ENCODE peak calls at places on chromosomes 4 and X, in five cellular contexts. G is suprapubic skin, K is nephron progenitor cell, V is WTC11, B is HFFc6. C is an unnamed sample.

GRCh38 chr4:74408639-74409038 is 36.3 kb upstream of the AREG start:
- DNase-seq in G (no peak), K (no peak), V (no peak), B (peak; percentile 36), C (no peak)

GRCh38 chr4:159178147-159178541 is 75.3 kb downstream of the RAPGEF2 start:
- DNase-seq in G (no peak), K (no peak), V (no peak), B (no peak), C (no peak)

GRCh38 chrX:80432863-80433262 is 12.6 kb downstream of the TENT5D start:
- DNase-seq in G (no peak), K (no peak), V (no peak), B (no peak), C (no peak)

GRCh38 chr4:63556332-63556731 is 852.9 kb downstream of the TECRL start:
- DNase-seq in G (no peak), K (no peak), V (peak; percentile 38), B (no peak), C (no peak)

GRCh38 chrX:42824541-42824940 is 46.6 kb upstream of the PPP1R2C start:
- DNase-seq in G (no peak), K (no peak), V (no peak), B (no peak), C (no peak)

GRCh38 chr4:78061939-78062603 is 4.9 kb downstream of the FRAS1 start:
- DNase-seq in G (no peak), K (no peak), V (no peak), B (no peak), C (no peak)

GRCh38 chr4:70688795-70689231 is 481 bp downstream of the UTP3 start:
- DNase-seq in G (peak; percentile 69), K (peak; percentile 32), V (no peak), B (no peak), C (no peak)

GRCh38 chr4:82797591-82798081 is 960 bp downstream of the SCD5 start:
- DNase-seq in G (no peak), K (peak; percentile 54), V (peak; percentile 25), B (no peak), C (peak; percentile 44)

GRCh38 chrX:151543706-151544105 is 19.8 kb upstream of the PASD1 start:
- DNase-seq in G (no peak), K (no peak), V (no peak), B (no peak), C (no peak)

GRCh38 chrX:37684426-37684825 is 1.2 kb upstream of the XK start:
- DNase-seq in G (no peak), K (no peak), V (no peak), B (no peak), C (no peak)

GRCh38 chr4:1777822-1778641 is 15.1 kb upstream of the FGFR3 start:
- DNase-seq in G (no peak), K (peak; percentile 81), V (peak; percentile 91), B (peak; percentile 56), C (no peak)

GRCh38 chr4:175346381-175346780 is 428.2 kb downstream of the ADAM29 start:
- DNase-seq in G (no peak), K (no peak), V (no peak), B (peak; percentile 23), C (no peak)

GRCh38 chrX:141903400-141904155 is at the start of gene MAGEC1:
- DNase-seq in G (no peak), K (no peak), V (no peak), B (no peak), C (no peak)

GRCh38 chr4:144754562-144755410 is 108.8 kb downstream of the HHIP start:
- DNase-seq in G (no peak), K (no peak), V (peak; percentile 10), B (peak; percentile 36), C (no peak)

GRCh38 chrX:19947612-19948011 is 43.2 kb downstream of the BCLAF3 start:
- DNase-seq in G (no peak), K (no peak), V (no peak), B (no peak), C (no peak)

GRCh38 chr4:55547461-55547770 is 707 bp upstream of the CLOCK start:
- DNase-seq in G (no peak), K (peak; percentile 73), V (peak; percentile 51), B (no peak), C (no peak)

GRCh38 chrX:38803286-38803608 is 2.0 kb downstream of the MID1IP1 start:
- DNase-seq in G (no peak), K (no peak), V (no peak), B (no peak), C (peak; percentile 10)

GRCh38 chrX:29903365-29903764 is 312.0 kb upstream of the MAGEB2 start:
- DNase-seq in G (no peak), K (no peak), V (no peak), B (no peak), C (no peak)

GRCh38 chrX:125131146-125131545 is 188.5 kb upstream of the TEX13C start:
- DNase-seq in G (no peak), K (no peak), V (no peak), B (no peak), C (no peak)

GRCh38 chrX:125137521-125137920 is 182.2 kb upstream of the TEX13C start:
- DNase-seq in G (no peak), K (no peak), V (no peak), B (no peak), C (no peak)

DNA sequence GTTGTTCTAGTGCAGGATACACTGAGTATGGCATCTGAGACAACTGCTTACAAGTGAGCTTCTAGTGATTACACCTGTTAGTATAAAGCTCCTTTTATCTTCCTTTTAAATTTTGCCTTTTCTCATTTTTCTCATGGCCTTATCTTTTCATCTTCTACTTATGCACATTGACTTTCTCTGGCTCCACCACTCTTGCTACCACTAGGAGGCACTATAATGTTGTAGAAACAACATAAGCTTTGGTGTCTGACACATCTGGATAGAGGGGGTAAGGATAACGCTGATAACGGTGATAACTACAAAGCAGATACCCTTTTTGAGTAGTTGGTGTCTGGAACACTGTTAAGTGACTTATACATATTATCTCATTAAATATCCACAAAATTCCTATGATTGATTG is 187.4 kb upstream of the TEX13C start:
- DNase-seq in G (no peak), K (no peak), V (no peak), B (no peak), C (no peak)
- TF ChIP-seq CTCF in G (no peak), K (peak; percentile 56), V (peak; percentile 27), B (peak; percentile 24), C (no peak)

DNA sequence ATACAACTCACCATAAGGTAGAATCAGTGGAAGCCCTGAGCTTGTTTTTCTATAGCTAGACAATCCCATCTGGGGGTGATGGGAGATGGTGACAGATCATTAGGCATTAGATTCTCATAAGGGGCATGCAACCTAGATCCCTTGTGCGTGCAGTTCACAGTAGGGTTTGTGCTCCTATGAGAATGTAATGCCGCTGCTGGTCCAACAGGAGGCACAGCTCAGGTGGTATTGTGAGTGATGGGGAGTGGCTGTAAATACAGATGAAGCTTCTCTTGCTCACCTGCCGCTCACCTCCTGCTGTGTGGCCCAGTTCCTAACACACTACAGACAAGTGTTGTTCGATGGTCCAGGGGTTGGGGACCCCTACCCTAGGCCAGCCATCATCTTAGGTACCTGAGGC is 5.9 kb upstream of the GATB start:
- DNase-seq in G (no peak), K (no peak), V (peak; percentile 14), B (no peak), C (no peak)
- TF ChIP-seq CTCF in G (peak; percentile 5), K (no peak), V (no peak), B (peak; percentile 40), C (no peak)

GRCh38 chr4:53614616-53615015 is 23.3 kb upstream of the LNX1 start:
- DNase-seq in G (no peak), K (no peak), V (no peak), B (no peak), C (no peak)
- TF ChIP-seq CTCF in G (no peak), K (no peak), V (no peak), B (no peak), C (no peak)

GRCh38 chrX:53280316-53280702 is 1.1 kb downstream of the IQSEC2 start:
- DNase-seq in G (no peak), K (no peak), V (no peak), B (no peak), C (no peak)

GRCh38 chrX:53280703-53281320 is 572 bp downstream of the IQSEC2 start:
- DNase-seq in G (no peak), K (no peak), V (no peak), B (peak; percentile 48), C (no peak)

GRCh38 chrX:53282313-53282712 is 929 bp upstream of the IQSEC2 start:
- DNase-seq in G (no peak), K (no peak), V (no peak), B (no peak), C (no peak)

GRCh38 chrX:53281321-53281822 is at the start of gene IQSEC2:
- DNase-seq in G (peak; percentile 92), K (peak; percentile 61), V (peak; percentile 61), B (peak; percentile 63), C (no peak)

DNA sequence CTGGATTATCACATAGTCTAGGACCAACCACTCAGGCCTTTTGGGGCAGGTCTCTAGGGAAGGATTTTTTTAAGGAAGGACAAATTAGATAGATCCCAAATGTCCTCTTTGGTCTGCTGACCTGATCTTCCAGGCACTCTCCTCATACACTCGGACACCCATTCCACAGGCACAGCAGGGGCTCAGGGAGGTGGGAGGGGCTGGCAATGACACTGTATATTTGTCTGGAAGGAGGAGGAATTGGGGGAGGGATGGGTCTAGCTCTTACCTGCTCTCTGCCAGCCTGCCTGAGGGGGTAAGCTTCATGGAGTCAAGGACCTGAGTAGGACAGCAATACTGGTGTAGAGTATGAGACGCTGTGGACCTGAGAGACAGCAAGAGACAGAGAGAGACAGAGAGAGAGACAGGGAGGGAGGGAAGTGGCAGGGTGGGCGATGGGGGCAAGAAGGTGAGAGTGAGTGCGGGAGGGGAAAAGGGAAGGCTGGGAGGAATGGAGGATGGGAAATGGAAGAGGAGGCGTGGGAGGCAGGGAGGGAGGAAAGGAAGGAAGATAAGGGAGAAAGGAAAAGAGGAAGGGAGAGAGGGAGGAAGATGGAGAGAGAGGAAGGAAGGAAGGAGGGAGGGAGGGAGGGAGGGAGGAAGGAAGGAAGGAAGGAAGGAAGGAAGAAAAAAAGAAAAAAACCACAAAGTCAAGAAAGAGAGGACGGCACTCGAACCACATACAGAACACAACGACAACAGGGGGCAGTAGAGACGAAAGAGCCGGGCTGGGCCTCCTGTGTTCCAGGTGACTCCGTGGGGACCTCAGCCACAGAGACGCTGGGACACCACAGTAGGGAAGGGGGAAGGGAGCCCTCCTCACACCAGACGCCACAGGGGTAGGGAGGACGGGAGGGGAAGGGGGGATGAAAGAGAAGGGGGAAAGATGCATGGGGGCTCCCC is 1.8 kb downstream of the IQSEC2 start:
- DNase-seq in G (no peak), K (no peak), V (no peak), B (no peak), C (no peak)
- TF ChIP-seq CTCF in G (no peak), K (no peak), V (no peak), B (no peak), C (no peak)

DNA sequence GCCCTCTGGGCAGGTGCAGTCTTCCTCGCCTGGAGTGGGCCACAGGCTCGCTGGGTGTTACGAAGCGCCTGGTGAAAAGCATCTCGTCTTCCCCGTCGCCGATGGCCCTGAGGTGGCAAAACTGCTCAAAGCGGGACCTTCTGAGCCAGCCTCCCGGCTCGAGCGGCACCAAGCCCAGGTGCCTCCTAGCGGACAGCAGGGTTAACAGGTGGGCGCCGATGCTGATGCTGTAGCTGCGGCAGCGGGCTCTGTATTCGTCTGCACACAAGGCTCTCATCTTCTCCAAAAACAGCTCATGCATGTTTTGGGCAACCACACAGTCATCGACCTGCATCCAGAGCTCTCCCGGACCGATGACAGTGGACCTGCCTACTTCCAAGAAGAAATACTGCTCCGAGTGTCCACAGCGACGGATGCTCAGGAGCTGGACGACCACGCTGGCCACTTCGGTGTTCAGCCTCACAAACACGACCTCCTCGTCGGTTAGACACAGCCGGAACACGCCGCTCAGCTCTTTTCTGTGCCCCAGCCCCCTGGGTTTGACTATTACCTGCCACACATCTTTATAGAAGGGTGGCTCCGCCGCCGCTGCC is 1.2 kb downstream of the IRS4 start:
- DNase-seq in G (no peak), K (peak; percentile 48), V (peak; percentile 51), B (no peak), C (peak; percentile 10)
- TF ChIP-seq CTCF in G (no peak), K (peak; percentile 34), V (no peak), B (no peak), C (no peak)

C was measured in GM20000.